ENCODE peak calls at places on chromosomes 13 and 19, in five cellular contexts. Z, F, N, B and E are unnamed samples. For H3K27me3, the result is how much of the 10 kb centered on the place peaks cover.

GRCh38 chr19:40614595-40615411 is 13.6 kb downstream of the LTBP4 start:
- DNase-seq in Z (peak), B (peak), N (peak), F (peak), E (no peak)

GRCh38 chr13:96636310-96636709 is 358.0 kb downstream of the OXGR1 start:
- DNase-seq in Z (no peak), F (no peak), B (no peak), N (peak), E (no peak)

GRCh38 chr19:51830263-51830662 is 35.3 kb downstream of the FPR3 start:
- DNase-seq in B (no peak), N (peak), F (no peak), Z (no peak), E (no peak)

GRCh38 chr13:72221276-72221962 is 354.4 kb upstream of the DACH1 start:
- DNase-seq in B (no peak), F (no peak), N (peak), Z (peak), E (no peak)

GRCh38 chr19:33032218-33032781 is 32.4 kb downstream of the RHPN2 start:
- DNase-seq in Z (no peak), F (no peak), N (no peak), B (no peak), E (no peak)

GRCh38 chr13:62626771-62627170 is 1211.1 kb upstream of the PCDH20 start:
- DNase-seq in N (no peak), Z (no peak), F (no peak), B (no peak), E (no peak)

GRCh38 chr19:45564131-45564780 is 20.3 kb downstream of the OPA3 start:
- DNase-seq in B (no peak), N (no peak), Z (no peak), F (no peak), E (no peak)

GRCh38 chr13:65965496-65965895 is 1264.6 kb downstream of the PCDH9 start:
- DNase-seq in B (no peak), Z (no peak), F (no peak), N (peak), E (no peak)

GRCh38 chr13:67036694-67037093 is 193.4 kb downstream of the PCDH9 start:
- DNase-seq in N (no peak), Z (no peak), B (no peak), F (no peak), E (no peak)

GRCh38 chr19:53147645-53148044 is 11.2 kb downstream of the ZNF347 start:
- DNase-seq in Z (no peak), F (no peak), B (no peak), N (no peak), E (no peak)

GRCh38 chr19:11137542-11138384 is 17.8 kb downstream of the SPC24 start:
- DNase-seq in B (peak), Z (peak), N (peak), F (peak), E (peak)

GRCh38 chr13:113845723-113846638 is 17.9 kb downstream of the GAS6 start:
- DNase-seq in F (no peak), Z (no peak), N (no peak), B (no peak), E (no peak)

GRCh38 chr19:48608798-48609263 is 2.3 kb downstream of the SPACA4 start:
- DNase-seq in Z (peak), F (peak), B (peak), N (peak), E (peak)

GRCh38 chr13:32883501-32883900 is 132.7 kb upstream of the KL start:
- DNase-seq in B (no peak), N (peak), F (no peak), Z (no peak), E (no peak)

GRCh38 chr19:39325778-39326680 is 5.4 kb upstream of the LRFN1 start:
- DNase-seq in N (no peak), F (no peak), B (no peak), Z (no peak), E (no peak)

GRCh38 chr19:48310227-48310626 is 15.1 kb upstream of the EMP3 start:
- DNase-seq in Z (no peak), N (peak), F (no peak), B (no peak), E (no peak)

GRCh38 chr13:28753208-28753892 is 34.6 kb upstream of the SLC46A3 start:
- DNase-seq in Z (no peak), B (no peak), N (peak), F (no peak), E (no peak)

GRCh38 chr13:38419312-38419873 is 69.7 kb downstream of the UFM1 start:
- DNase-seq in Z (peak), F (no peak), B (no peak), N (no peak), E (no peak)

GRCh38 chr13:38417241-38417640 is 67.6 kb downstream of the UFM1 start:
- DNase-seq in F (no peak), Z (no peak), N (no peak), B (no peak), E (no peak)

GRCh38 chr13:38418286-38418685 is 68.6 kb downstream of the UFM1 start:
- DNase-seq in F (no peak), B (no peak), N (no peak), Z (no peak), E (no peak)

GRCh38 chr13:38417727-38418126 is 68.1 kb downstream of the UFM1 start:
- DNase-seq in F (no peak), N (peak), B (no peak), Z (peak), E (no peak)

GRCh38 chr13:38421590-38422560 is 72.2 kb downstream of the UFM1 start:
- DNase-seq in Z (no peak), F (no peak), B (no peak), N (peak), E (no peak)
- H3K4me3 ChIP-seq in Z (no peak), F (no peak), B (no peak), N (no peak), E (no peak)

GRCh38 chr19:17103177-17103576 is 27.6 kb downstream of the MYO9B start:
- DNase-seq in N (peak), B (no peak), F (no peak), Z (no peak), E (no peak)
- H3K27ac ChIP-seq in N (no peak), B (no peak), F (no peak), Z (no peak), E (no peak)

DNA sequence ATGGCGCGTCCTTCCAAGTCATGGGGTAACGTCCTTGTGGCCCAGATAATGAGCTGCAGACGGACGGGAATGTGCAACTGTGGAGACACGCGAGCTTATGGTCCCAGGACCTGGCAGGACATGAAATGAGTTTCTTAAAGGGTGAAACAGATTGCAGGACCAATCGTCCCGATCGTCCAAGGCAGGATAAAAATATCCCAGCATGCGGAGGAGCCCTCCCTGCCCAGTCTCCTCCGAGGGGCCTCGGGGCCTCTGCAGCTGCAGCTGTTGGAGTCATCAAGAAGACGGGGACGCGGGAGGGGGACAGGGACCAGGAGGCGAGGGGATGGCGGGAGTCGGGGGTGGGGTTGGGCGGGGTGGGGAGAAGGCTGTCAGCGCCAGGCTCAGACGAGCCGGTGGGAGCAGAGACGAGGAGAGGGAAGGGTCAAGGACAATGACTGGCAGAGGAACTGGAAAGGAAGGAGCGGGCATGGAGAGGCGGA is 14.4 kb upstream of the GARIN5A start:
- DNase-seq in Z (no peak), N (no peak), B (no peak), F (no peak), E (no peak)
- H3K27me3 ChIP-seq in Z (under half), N (under half), B (under half), F (under half), E (under half)

GRCh38 chr13:30863231-30863630 is 42.8 kb upstream of the MEDAG start:
- DNase-seq in B (no peak), F (no peak), Z (no peak), N (no peak), E (no peak)
- H3K4me3 ChIP-seq in B (no peak), F (no peak), Z (no peak), N (no peak), E (no peak)